ENCODE peak calls at places on chromosomes 13 and 19, in five cellular contexts. O is CD4-positive, alpha-beta memory T cell; W is body of pancreas; C is psoas muscle; K is SJSA1. Z is an unnamed sample.
A peak's percentile ranks its signal among the peaks of the same experiment; 100 is the strongest.

GRCh38 chr13:46712524-46712923 is 84.4 kb downstream of the ESD start:
- DNase-seq in K (no peak), W (no peak), C (no peak), O (no peak), Z (no peak)

GRCh38 chr13:49786609-49787008 is 5.9 kb downstream of the KPNA3 start:
- DNase-seq in K (no peak), W (no peak), O (no peak), C (no peak), Z (no peak)

GRCh38 chr13:114110091-114110829 is 22.2 kb downstream of the RASA3 start:
- DNase-seq in C (peak; percentile 73), W (no peak), O (peak; percentile 88), K (no peak), Z (peak; percentile 74)

GRCh38 chr13:90591260-90591926 is 756.1 kb upstream of the MIR17HG start:
- DNase-seq in O (no peak), W (no peak), C (no peak), K (no peak), Z (no peak)

GRCh38 chr19:29806098-29806866 is 5.5 kb upstream of the CCNE1 start:
- DNase-seq in C (peak; percentile 72), W (peak; percentile 15), O (no peak), K (no peak), Z (no peak)

GRCh38 chr13:110229905-110230563 is 76.9 kb downstream of the COL4A1 start:
- DNase-seq in K (no peak), C (no peak), W (no peak), O (no peak), Z (no peak)

GRCh38 chr13:30607908-30608307 is 9.8 kb upstream of the USPL1 start:
- DNase-seq in O (peak; percentile 86), W (no peak), C (no peak), K (no peak), Z (peak; percentile 48)

GRCh38 chr19:31518626-31519025 is 169.4 kb upstream of the TSHZ3 start:
- DNase-seq in O (no peak), W (no peak), K (peak; percentile 22), C (no peak), Z (no peak)

GRCh38 chr13:98270819-98271218 is 93.8 kb upstream of the RNF113B start:
- DNase-seq in K (no peak), C (no peak), W (no peak), O (no peak), Z (no peak)

GRCh38 chr13:30373727-30374126 is 48.6 kb upstream of the UBE2L5 start:
- DNase-seq in W (no peak), K (no peak), O (no peak), C (no peak), Z (no peak)

GRCh38 chr19:18532208-18532890 is 10.5 kb upstream of the ELL start:
- DNase-seq in O (no peak), W (no peak), C (no peak), K (no peak), Z (no peak)

GRCh38 chr19:38437295-38437694 is 3.8 kb downstream of the RYR1 start:
- DNase-seq in C (no peak), K (no peak), W (no peak), O (no peak), Z (no peak)

GRCh38 chr19:50333737-50334617 is 4.8 kb upstream of the KCNC3 start:
- DNase-seq in K (no peak), C (peak; percentile 90), W (peak; percentile 86), O (no peak), Z (peak; percentile 82)

GRCh38 chr13:68190826-68191225 is 960.7 kb upstream of the PCDH9 start:
- DNase-seq in W (no peak), O (no peak), K (no peak), C (no peak), Z (no peak)

GRCh38 chr19:3849092-3849491 is 19.7 kb downstream of the ZFR2 start:
- DNase-seq in C (no peak), K (no peak), O (peak; percentile 25), W (no peak), Z (peak; percentile 51)

GRCh38 chr19:17109300-17109699 is 33.7 kb downstream of the MYO9B start:
- DNase-seq in K (no peak), C (no peak), O (no peak), W (no peak), Z (no peak)

GRCh38 chr19:16608290-16608704 is 19.7 kb downstream of the MED26 start:
- DNase-seq in C (peak; percentile 10), K (no peak), W (peak; percentile 61), O (no peak), Z (no peak)

GRCh38 chr19:27765397-27765796 is 1447.6 kb downstream of the UQCRFS1 start:
- DNase-seq in K (peak; percentile 22), C (no peak), O (no peak), W (no peak), Z (no peak)

GRCh38 chr19:16022251-16022650 is 54.0 kb upstream of the TPM4 start:
- DNase-seq in O (no peak), K (peak; percentile 44), C (no peak), W (no peak), Z (no peak)

GRCh38 chr19:49249933-49250332 is 75.1 kb downstream of the SLC6A16 start:
- DNase-seq in K (no peak), O (no peak), W (no peak), C (no peak), Z (no peak)

GRCh38 chr13:113800576-113800926 is 41.5 kb downstream of the TMEM255B start:
- DNase-seq in W (no peak), C (peak; percentile 35), K (no peak), O (no peak), Z (no peak)

GRCh38 chr19:48639483-48640375 is 2.5 kb upstream of the DBP start:
- DNase-seq in W (peak; percentile 26), C (no peak), K (no peak), O (no peak), Z (no peak)

GRCh38 chr13:65034266-65034665 is 2195.9 kb downstream of the PCDH9 start:
- DNase-seq in K (no peak), O (no peak), W (no peak), C (peak; percentile 26), Z (no peak)

GRCh38 chr13:41985788-41986508 is 25.0 kb upstream of the VWA8 start:
- DNase-seq in C (no peak), O (no peak), W (no peak), K (peak; percentile 68), Z (no peak)

GRCh38 chr13:112391747-112392146 is 15.6 kb downstream of the SPACA7 start:
- DNase-seq in W (no peak), K (no peak), O (no peak), C (no peak), Z (no peak)

GRCh38 chr19:7152568-7152967 is 83.1 kb downstream of the ZNF557 start:
- DNase-seq in W (no peak), O (no peak), K (no peak), C (no peak), Z (no peak)

DNA sequence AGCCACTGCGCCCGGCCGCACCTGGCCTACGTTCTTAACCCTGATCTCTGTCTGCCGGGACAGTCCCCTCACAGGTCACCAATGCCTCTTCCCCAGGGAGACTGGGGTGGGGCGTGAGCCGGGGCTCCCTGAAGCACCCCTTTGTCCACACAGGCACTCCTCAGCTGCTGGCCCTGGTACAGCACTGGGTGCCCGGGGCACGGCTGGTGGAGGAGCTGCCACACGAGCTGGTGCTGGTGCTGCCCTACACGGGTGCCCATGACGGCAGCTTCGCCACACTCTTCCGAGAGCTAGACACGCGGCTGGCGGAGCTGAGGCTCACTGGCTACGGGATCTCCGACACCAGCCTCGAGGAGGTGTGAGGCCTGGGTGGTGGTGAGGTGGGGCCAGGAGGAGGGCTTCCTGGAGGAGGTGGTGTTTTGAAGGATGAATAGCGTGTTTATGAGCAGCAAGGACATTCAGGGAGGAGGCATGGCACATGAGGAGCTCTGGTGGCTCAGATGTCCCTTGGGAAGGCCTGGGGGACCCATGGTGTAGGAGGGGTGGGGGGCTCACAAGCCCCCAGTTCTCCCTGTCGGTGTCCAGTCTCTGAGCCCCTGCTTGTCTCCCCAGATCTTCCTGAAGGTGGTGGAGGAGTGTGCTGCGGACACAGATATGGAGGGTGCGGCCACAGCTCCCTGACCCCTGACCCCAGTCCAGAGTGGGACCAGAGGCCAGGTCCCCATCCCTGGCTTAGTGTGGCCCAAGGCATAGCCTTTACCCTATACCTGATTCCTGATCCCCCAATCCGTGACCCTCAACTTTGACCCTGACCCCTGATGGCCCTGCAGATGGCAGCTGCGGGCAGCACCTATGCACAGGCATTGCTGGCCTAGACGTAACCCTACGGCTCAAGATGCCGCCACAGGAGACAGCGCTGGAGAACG is 13.5 kb upstream of the ARHGAP45 start:
- DNase-seq in W (no peak), O (no peak), C (no peak), K (no peak), Z (no peak)
- H3K36me3 ChIP-seq in W (no peaks in the 10 kb centered on the region), O (peaks cover 16% of the 10 kb centered on the region), C (peaks cover 42% of the 10 kb centered on the region), K (no peaks in the 10 kb centered on the region), Z (peaks cover 19% of the 10 kb centered on the region)

DNA sequence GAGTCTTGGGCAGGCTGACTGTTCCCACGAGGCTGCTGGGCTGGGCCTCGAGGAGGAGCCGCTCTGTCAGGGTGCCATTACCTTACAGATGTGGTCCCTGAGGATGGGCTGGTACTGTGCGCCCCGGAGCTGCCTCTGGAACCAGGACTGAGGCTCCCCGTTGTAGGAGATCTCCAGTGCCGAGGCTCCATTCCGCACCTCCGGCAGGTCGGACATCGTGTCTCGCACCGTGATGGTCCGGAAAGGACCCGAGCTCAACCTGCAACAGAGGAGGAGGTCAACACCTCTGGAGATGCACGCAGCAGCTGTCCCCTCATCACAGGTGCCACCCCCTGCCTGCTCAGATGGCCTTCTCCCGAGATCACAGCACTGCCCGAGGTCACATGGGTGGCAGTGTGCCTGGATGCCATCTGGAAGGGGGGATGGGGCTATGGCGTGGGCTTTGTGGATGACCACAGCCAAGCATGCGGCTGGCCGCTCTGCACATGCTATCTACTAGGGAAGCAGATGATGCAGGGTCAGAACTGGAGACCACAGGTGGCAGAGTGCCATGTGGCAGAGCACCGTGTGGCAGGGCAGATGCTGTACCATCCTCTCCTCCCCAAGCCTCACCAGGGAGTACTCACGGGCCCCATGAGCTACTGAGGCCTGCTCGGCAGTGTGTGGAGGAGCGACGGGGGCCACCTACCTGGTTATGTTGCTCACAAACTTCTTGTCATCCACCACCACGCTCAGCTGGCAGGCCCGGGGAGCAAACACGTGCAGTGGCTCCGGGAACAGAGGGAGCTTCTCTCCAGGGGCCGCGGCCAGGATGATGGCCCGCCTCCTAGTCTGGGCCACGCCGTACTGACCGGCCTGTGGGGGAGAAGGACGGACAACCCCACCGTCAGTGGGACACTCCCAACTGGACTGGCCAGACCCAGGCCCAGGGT is 18.3 kb upstream of the EIF3G start:
- DNase-seq in W (no peak), O (no peak), C (no peak), K (no peak), Z (no peak)
- H3K36me3 ChIP-seq in W (peaks cover 28% of the 10 kb centered on the region), O (peaks cover 78% of the 10 kb centered on the region), C (peaks cover 95% of the 10 kb centered on the region), K (peaks cover 99% of the 10 kb centered on the region), Z (peaks cover 72% of the 10 kb centered on the region)

GRCh38 chr19:41253660-41254059 is 10.5 kb upstream of the HNRNPUL1 start:
- DNase-seq in C (no peak), W (no peak), K (no peak), O (no peak), Z (no peak)
- H3K36me3 ChIP-seq in C (peaks cover 20% of the 10 kb centered on the region), W (no peaks in the 10 kb centered on the region), K (peaks cover 96% of the 10 kb centered on the region), O (no peaks in the 10 kb centered on the region), Z (no peaks in the 10 kb centered on the region)

DNA sequence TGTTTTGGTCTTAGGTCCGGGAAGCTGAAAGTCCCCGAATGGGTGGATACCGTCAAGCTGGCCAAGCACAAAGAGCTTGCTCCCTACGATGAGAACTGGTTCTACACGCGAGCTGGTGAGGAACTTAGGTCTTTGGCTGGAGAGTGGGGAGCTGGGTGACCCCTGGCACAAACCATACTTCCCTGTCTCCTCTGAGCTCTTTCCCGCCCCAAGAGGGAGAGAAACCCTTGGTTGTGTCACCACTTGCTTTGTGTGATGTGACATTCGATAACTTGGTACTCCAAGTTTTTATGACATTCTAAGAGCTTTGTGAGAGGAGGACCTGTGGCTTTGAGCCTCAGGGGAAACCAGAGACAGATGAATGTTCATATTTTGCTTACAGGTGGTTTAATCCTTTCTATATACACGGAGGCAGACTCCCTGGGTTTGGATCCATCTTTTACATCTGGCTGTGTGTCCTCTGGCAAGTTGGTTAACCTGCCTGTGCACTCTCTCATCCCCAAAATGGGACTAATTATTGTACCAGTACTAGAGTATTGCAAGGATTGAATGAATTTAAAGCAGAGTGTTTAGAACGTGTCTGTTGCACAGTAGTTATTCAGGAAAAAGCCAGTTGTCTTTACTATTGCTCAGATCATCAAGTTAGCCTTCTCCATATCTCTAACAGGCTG is 1.2 kb downstream of the RPS19 start:
- DNase-seq in O (no peak), K (no peak), W (no peak), C (no peak), Z (no peak)
- H3K36me3 ChIP-seq in O (peaks cover 47% of the 10 kb centered on the region), K (peaks cover 62% of the 10 kb centered on the region), W (peaks cover 7% of the 10 kb centered on the region), C (peaks cover 55% of the 10 kb centered on the region), Z (peaks cover 39% of the 10 kb centered on the region)